ENCODE peak calls at places on chromosomes 11 and 22, in five cellular contexts. J is astrocyte of the cerebellum, U is HFFc6, K is PC-3, S is AG10803. C is an unnamed sample.

GRCh38 chr11:95121687-95122086 is 32.0 kb downstream of the ENDOD1 start:
- DNase-seq in J (no peak), U (no peak), K (no peak), S (no peak), C (no peak)

GRCh38 chr11:57294225-57295131 is 30.3 kb downstream of the TNKS1BP1 start:
- DNase-seq in J (peak), U (peak), K (peak), S (peak), C (no peak)

GRCh38 chr11:75311858-75312288 is 39.6 kb downstream of the ARRB1 start:
- DNase-seq in J (no peak), U (no peak), K (no peak), S (peak), C (no peak)

GRCh38 chr11:76322593-76323341 is 58.2 kb downstream of the THAP12 start:
- DNase-seq in J (no peak), U (no peak), K (no peak), S (no peak), C (no peak)

GRCh38 chr11:27444801-27445215 is 27.8 kb downstream of the LGR4 start:
- DNase-seq in J (no peak), U (no peak), K (peak), S (no peak), C (no peak)

GRCh38 chr22:28441720-28442263 is 237.8 kb downstream of the TTC28 start:
- DNase-seq in J (no peak), U (no peak), K (no peak), S (peak), C (no peak)

GRCh38 chr11:112570335-112570734 is 309.7 kb upstream of the PLET1 start:
- DNase-seq in J (no peak), U (no peak), K (no peak), S (no peak), C (no peak)

GRCh38 chr22:19120829-19121630 is 1.2 kb downstream of the DGCR2 start:
- DNase-seq in J (no peak), U (peak), K (peak), S (peak), C (no peak)

GRCh38 chr11:32262367-32262766 is 171.5 kb downstream of the RCN1 start:
- DNase-seq in J (no peak), U (no peak), K (no peak), S (no peak), C (no peak)

GRCh38 chr11:59175104-59175503 is 3.2 kb downstream of the DTX4 start:
- DNase-seq in J (no peak), U (no peak), K (no peak), S (no peak), C (no peak)

GRCh38 chr11:79544324-79544723 is 103.5 kb upstream of the TENM4 start:
- DNase-seq in J (no peak), U (no peak), K (no peak), S (no peak), C (no peak)

GRCh38 chr11:81497202-81497804 is 1236.4 kb downstream of the FAM181B start:
- DNase-seq in J (no peak), U (peak), K (peak), S (peak), C (no peak)

GRCh38 chr11:10926801-10927200 is 68.9 kb upstream of the ZBED5 start:
- DNase-seq in J (no peak), U (peak), K (peak), S (peak), C (no peak)

GRCh38 chr11:70400643-70401042 is 2.3 kb downstream of the CTTN start:
- DNase-seq in J (no peak), U (no peak), K (no peak), S (no peak), C (no peak)

GRCh38 chr11:68987211-68987610 is 6.4 kb upstream of the MRGPRD start:
- DNase-seq in J (no peak), U (no peak), K (no peak), S (no peak), C (no peak)

GRCh38 chr11:2804701-2805387 is 80.7 kb downstream of the CDKN1C start:
- DNase-seq in J (no peak), U (no peak), K (no peak), S (no peak), C (no peak)

GRCh38 chr22:45221201-45221600 is 19.5 kb downstream of the KIAA0930 start:
- DNase-seq in J (no peak), U (no peak), K (no peak), S (no peak), C (no peak)

GRCh38 chr11:86623041-86623621 is 49.3 kb downstream of the ME3 start:
- DNase-seq in J (no peak), U (no peak), K (no peak), S (peak), C (no peak)

GRCh38 chr11:102560555-102561011 is 30.0 kb upstream of the MMP7 start:
- DNase-seq in J (peak), U (peak), K (peak), S (peak), C (no peak)

GRCh38 chr22:39242809-39243442 is 1.9 kb downstream of the PDGFB start:
- DNase-seq in J (no peak), U (no peak), K (peak), S (no peak), C (no peak)

GRCh38 chr22:44671742-44672141 is 30.3 kb upstream of the PRR5 start:
- DNase-seq in J (no peak), U (peak), K (no peak), S (peak), C (no peak)

GRCh38 chr22:48305726-48306235 is 1521.9 kb downstream of the BRD1 start:
- DNase-seq in J (no peak), U (no peak), K (no peak), S (no peak), C (no peak)

GRCh38 chr11:67627394-67627787 is 2.3 kb downstream of the NUDT8 start:
- DNase-seq in J (no peak), U (no peak), K (no peak), S (no peak), C (no peak)

GRCh38 chr22:33894515-33894914 is 25.8 kb downstream of the LARGE1 start:
- DNase-seq in J (no peak), U (no peak), K (no peak), S (no peak), C (no peak)

GRCh38 chr22:46763051-46763705 is 728 bp downstream of the TBC1D22A start:
- DNase-seq in J (no peak), U (no peak), K (no peak), S (no peak), C (no peak)

GRCh38 chr11:130462101-130462885 is 13.8 kb downstream of the ADAMTS15 start:
- DNase-seq in J (no peak), U (no peak), K (no peak), S (no peak), C (no peak)

GRCh38 chr11:31529189-31529588 is 19.6 kb downstream of the ELP4 start:
- DNase-seq in J (no peak), U (no peak), K (no peak), S (no peak), C (no peak)

GRCh38 chr11:44078794-44079193 is 12.7 kb downstream of the ACCS start:
- DNase-seq in J (no peak), U (no peak), K (no peak), S (no peak), C (no peak)

GRCh38 chr11:120597250-120597649 is 85.7 kb downstream of the GRIK4 start:
- DNase-seq in J (no peak), U (no peak), K (no peak), S (no peak), C (no peak)

GRCh38 chr22:40491990-40492631 is 121.7 kb downstream of the SGSM3 start:
- DNase-seq in J (no peak), U (no peak), K (no peak), S (peak), C (no peak)

GRCh38 chr11:2526808-2527381 is 82.1 kb downstream of the KCNQ1 start:
- DNase-seq in J (no peak), U (no peak), K (no peak), S (no peak), C (no peak)

GRCh38 chr11:103359221-103359620 is 250.0 kb downstream of the DYNC2H1 start:
- DNase-seq in J (no peak), U (peak), K (no peak), S (peak), C (no peak)

GRCh38 chr11:68439355-68440065 is 21.0 kb upstream of the PPP6R3 start:
- DNase-seq in J (no peak), U (no peak), K (no peak), S (no peak), C (no peak)

GRCh38 chr11:6705905-6706535 is 22.9 kb upstream of the MRPL17 start:
- DNase-seq in J (no peak), U (peak), K (peak), S (peak), C (no peak)

GRCh38 chr11:60924110-60924905 is at the start of gene TMEM132A:
- DNase-seq in J (no peak), U (peak), K (peak), S (peak), C (no peak)

GRCh38 chr11:88655163-88655562 is 317.6 kb upstream of the CTSC start:
- DNase-seq in J (no peak), U (no peak), K (no peak), S (no peak), C (no peak)

GRCh38 chr11:58498464-58498863 is 9.4 kb downstream of the OR5B21 start:
- DNase-seq in J (no peak), U (no peak), K (no peak), S (peak), C (no peak)

GRCh38 chr22:40256501-40256900 is 78.8 kb downstream of the TNRC6B start:
- DNase-seq in J (no peak), U (no peak), K (no peak), S (no peak), C (no peak)

GRCh38 chr11:65215441-65216076 is 33.8 kb downstream of the CAPN1 start:
- DNase-seq in J (no peak), U (no peak), K (no peak), S (no peak), C (no peak)

GRCh38 chr11:65214212-65214845 is 32.6 kb downstream of the CAPN1 start:
- DNase-seq in J (no peak), U (no peak), K (no peak), S (no peak), C (no peak)

GRCh38 chr11:65218446-65218845 is 36.7 kb downstream of the CAPN1 start:
- DNase-seq in J (no peak), U (no peak), K (no peak), S (no peak), C (no peak)

GRCh38 chr11:65217441-65218423 is 36.0 kb downstream of the CAPN1 start:
- DNase-seq in J (no peak), U (no peak), K (no peak), S (no peak), C (no peak)

GRCh38 chr11:65216830-65217229 is 35.1 kb downstream of the CAPN1 start:
- DNase-seq in J (no peak), U (no peak), K (no peak), S (no peak), C (no peak)
- TF ChIP-seq CTCF in J (no peak), U (peak), K (no peak), S (no peak), C (no peak)

DNA sequence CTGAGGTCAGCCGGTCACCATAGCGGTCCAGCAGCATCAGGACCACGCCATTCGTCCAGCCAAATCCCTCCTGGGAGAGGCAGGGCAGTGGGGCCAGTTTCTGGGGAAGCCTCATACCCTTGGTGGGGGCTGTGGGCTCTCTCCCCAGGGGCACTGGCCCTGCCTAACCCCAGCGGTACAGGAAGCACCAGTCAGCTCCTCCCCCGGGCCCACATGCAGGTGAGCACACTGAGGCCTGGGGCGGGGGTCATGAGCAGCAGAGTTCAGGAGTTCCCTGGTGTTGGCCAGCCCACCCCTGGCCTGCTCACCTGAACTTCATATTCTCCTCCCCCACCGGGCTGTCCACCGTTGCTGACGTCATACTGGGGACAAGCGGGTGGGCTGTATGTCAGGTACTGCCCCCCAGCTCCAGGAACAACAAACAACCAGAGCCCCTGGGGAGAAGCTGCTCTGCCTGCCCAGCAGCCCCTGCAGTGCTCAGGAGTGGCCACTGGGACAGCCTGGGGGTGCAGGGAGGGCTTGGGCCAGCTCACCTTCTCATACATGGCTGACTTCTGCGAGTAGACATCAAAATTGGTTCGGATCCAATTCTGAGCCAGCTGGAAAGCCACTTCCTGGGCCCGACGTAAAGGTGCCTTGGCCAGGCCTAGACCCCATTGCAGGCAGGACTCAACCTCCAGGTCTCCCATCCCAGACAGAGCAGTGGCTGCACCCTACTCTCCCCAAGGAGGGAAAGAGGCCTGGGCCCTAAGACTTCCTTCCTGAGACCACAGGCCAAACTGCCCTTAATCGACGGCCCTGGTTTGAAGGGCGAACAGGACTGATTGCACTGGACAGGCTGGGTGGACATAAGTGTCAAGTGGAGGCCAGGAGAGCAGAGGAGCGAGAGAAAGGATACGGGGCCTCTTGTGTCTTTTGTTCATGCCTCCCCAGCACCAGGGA is 20.8 kb downstream of the TREH start:
- DNase-seq in J (no peak), U (no peak), K (peak), S (no peak), C (no peak)
- TF ChIP-seq CTCF in J (peak), U (no peak), K (no peak), S (peak), C (no peak)

DNA sequence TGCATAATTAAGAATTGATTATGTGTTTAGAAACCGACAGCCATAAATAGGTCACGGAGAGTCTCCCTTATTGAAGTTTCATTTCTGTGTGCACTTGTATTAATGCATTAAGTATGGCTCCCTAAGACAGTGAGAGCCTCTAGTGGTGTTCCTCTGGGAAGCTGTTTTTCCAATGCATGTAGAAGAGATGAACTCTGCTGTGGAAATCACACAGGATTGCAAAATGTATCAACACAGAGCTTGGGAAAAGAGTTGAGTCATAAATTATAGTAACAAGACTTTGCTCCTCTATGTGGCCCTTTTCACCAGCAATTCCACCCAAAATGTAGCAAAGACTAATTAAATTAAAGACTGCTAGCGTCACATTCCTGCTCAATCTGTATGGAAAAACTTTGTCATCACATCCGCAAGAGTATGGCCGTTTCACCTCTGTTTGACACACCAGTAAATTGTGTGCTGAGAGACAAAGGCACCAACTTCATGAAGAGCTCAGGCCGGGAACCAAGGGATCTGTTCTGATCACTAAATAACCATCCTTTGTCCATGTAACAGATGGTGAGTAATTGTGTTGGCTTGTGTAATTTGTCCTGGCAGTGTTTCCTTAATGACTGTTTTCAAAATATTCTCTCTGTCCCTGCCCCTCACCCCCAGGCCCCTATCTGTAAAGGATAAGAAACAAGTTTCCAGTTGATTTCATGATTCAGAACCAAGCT is 209.2 kb upstream of the SORL1-AS1 start:
- DNase-seq in J (no peak), U (peak), K (peak), S (peak), C (peak)
- TF ChIP-seq CTCF in J (peak), U (no peak), K (no peak), S (peak), C (peak)

DNA sequence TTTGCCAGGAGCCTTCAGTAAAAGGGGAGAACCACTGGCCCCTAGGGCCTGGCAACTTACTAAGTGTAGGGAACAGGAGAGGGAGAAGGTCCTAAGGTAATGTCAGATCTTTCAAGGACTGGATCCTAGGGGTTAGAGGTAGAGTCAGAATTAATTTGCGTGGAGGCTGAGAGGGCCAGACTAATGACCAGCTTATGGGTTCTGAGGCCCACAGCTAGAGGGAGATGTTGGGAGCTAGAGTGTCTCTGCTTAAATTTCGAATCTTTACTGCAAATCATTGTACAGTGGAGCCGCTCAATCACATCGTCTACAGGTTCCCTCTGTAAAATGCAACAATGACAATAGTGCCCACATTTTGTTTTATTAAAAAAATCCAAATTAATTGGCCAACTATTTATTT is 31.4 kb downstream of the CLMP start:
- DNase-seq in J (no peak), U (no peak), K (no peak), S (no peak), C (no peak)
- TF ChIP-seq CTCF in J (peak), U (peak), K (peak), S (peak), C (no peak)

C was measured in AG09319.